ENCODE peak calls at places on chromosome 10, in four cellular contexts. One of them, this sample, is unnamed.

GRCh38 chr10:642186-642890 is 47.1 kb downstream of the DIP2C start:
- DNase-seq in HFF-Myc: no peak
- DNase-seq in OCI-LY7: no peak
- DNase-seq in right lobe of liver: no peak
- DNase-seq in this sample: peak

GRCh38 chr10:60937784-60938654 is 6.0 kb downstream of the RHOBTB1 start:
- DNase-seq in HFF-Myc: no peak
- DNase-seq in OCI-LY7: no peak
- DNase-seq in right lobe of liver: no peak
- DNase-seq in this sample: no peak

GRCh38 chr10:72221278-72221677 is 5.2 kb upstream of the ASCC1 start:
- DNase-seq in HFF-Myc: no peak
- DNase-seq in OCI-LY7: no peak
- DNase-seq in right lobe of liver: no peak
- DNase-seq in this sample: no peak

GRCh38 chr10:85597006-85597405 is 769.6 kb downstream of the GRID1 start:
- DNase-seq in HFF-Myc: no peak
- DNase-seq in OCI-LY7: no peak
- DNase-seq in right lobe of liver: no peak
- DNase-seq in this sample: no peak

GRCh38 chr10:19815478-19816419 is 483 bp upstream of the PLXDC2 start:
- DNase-seq in HFF-Myc: no peak
- DNase-seq in OCI-LY7: no peak
- DNase-seq in right lobe of liver: peak
- DNase-seq in this sample: peak

GRCh38 chr10:71964669-71965515 is 697 bp downstream of the CHST3 start:
- DNase-seq in HFF-Myc: no peak
- DNase-seq in OCI-LY7: no peak
- DNase-seq in right lobe of liver: no peak
- DNase-seq in this sample: no peak

GRCh38 chr10:24721254-24722106 is 2.2 kb downstream of the ARHGAP21 start:
- DNase-seq in HFF-Myc: no peak
- DNase-seq in OCI-LY7: no peak
- DNase-seq in right lobe of liver: no peak
- DNase-seq in this sample: peak

GRCh38 chr10:79306644-79307220 is 40.5 kb upstream of the PPIF start:
- DNase-seq in HFF-Myc: no peak
- DNase-seq in OCI-LY7: no peak
- DNase-seq in right lobe of liver: peak
- DNase-seq in this sample: no peak

GRCh38 chr10:24115403-24115802 is 93.5 kb upstream of the KIAA1217 start:
- DNase-seq in HFF-Myc: no peak
- DNase-seq in OCI-LY7: no peak
- DNase-seq in right lobe of liver: no peak
- DNase-seq in this sample: no peak

GRCh38 chr10:61068471-61068870 is 124.5 kb upstream of the RHOBTB1 start:
- DNase-seq in HFF-Myc: no peak
- DNase-seq in OCI-LY7: no peak
- DNase-seq in right lobe of liver: no peak
- DNase-seq in this sample: no peak

GRCh38 chr10:11521860-11522259 is 89.6 kb downstream of the USP6NL start:
- DNase-seq in HFF-Myc: no peak
- DNase-seq in OCI-LY7: no peak
- DNase-seq in right lobe of liver: no peak
- DNase-seq in this sample: no peak

GRCh38 chr10:132637477-132638129 is 100.0 kb downstream of the INPP5A start:
- DNase-seq in HFF-Myc: peak
- DNase-seq in OCI-LY7: peak
- DNase-seq in right lobe of liver: peak
- DNase-seq in this sample: peak

GRCh38 chr10:69772933-69773704 is 28.6 kb upstream of the COL13A1 start:
- DNase-seq in HFF-Myc: no peak
- DNase-seq in OCI-LY7: no peak
- DNase-seq in right lobe of liver: no peak
- DNase-seq in this sample: no peak

GRCh38 chr10:26946103-26946907 is 85.5 kb upstream of the ABI1 start:
- DNase-seq in HFF-Myc: no peak
- DNase-seq in OCI-LY7: no peak
- DNase-seq in right lobe of liver: no peak
- DNase-seq in this sample: peak

GRCh38 chr10:34351161-34351560 is 463.9 kb downstream of the PARD3 start:
- DNase-seq in HFF-Myc: no peak
- DNase-seq in OCI-LY7: no peak
- DNase-seq in right lobe of liver: no peak
- DNase-seq in this sample: no peak

GRCh38 chr10:113775681-113776294 is 24.3 kb downstream of the PLEKHS1 start:
- DNase-seq in HFF-Myc: no peak
- DNase-seq in OCI-LY7: no peak
- DNase-seq in right lobe of liver: no peak
- DNase-seq in this sample: no peak

GRCh38 chr10:89414879-89415821 is 782 bp downstream of the IFIT5 start:
- DNase-seq in HFF-Myc: no peak
- DNase-seq in OCI-LY7: no peak
- DNase-seq in right lobe of liver: peak
- DNase-seq in this sample: peak

GRCh38 chr10:84395581-84395980 is 67.2 kb downstream of the CCSER2 start:
- DNase-seq in HFF-Myc: no peak
- DNase-seq in OCI-LY7: no peak
- DNase-seq in right lobe of liver: no peak
- DNase-seq in this sample: no peak

GRCh38 chr10:72250666-72251065 is 23.1 kb upstream of the DDIT4 start:
- DNase-seq in HFF-Myc: no peak
- DNase-seq in OCI-LY7: no peak
- DNase-seq in right lobe of liver: peak
- DNase-seq in this sample: peak

GRCh38 chr10:8221481-8221880 is 167.0 kb downstream of the GATA3 start:
- DNase-seq in HFF-Myc: no peak
- DNase-seq in OCI-LY7: no peak
- DNase-seq in right lobe of liver: no peak
- DNase-seq in this sample: no peak

GRCh38 chr10:102347236-102347828 is 48.2 kb upstream of the NFKB2 start:
- DNase-seq in HFF-Myc: no peak
- DNase-seq in OCI-LY7: peak
- DNase-seq in right lobe of liver: no peak
- DNase-seq in this sample: no peak

DNA sequence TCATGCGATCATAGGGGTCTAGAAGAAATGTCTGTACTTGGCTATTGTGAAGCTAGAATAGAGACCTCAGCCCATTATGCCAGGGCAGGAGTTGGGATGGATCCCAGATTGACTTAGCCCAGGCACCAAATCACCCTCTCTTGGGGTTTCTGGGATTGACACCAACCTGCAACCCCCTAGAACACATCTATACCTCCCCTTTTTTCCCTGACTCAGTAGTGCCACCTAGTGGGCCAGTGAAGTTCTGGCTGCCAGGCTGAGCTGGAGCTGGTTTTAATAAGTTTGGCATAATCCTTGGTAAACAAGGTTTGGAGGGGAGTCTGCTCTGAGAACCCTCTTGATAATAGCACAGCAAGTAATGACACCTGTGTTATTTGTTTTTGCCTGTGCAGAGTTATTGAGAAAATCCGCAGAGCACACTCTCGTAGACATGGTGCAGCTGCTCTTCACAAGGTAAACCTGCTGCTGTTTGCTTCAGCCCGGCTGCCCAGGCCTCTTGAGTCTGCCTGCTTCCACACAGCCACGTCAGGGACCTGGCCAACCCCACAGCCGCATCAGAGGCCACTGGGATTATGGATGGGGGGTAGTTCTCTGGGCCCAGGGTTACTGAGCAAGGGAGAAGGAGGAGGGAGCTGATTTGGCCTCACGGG is 43.3 kb upstream of the NFKB2 start:
- DNase-seq in HFF-Myc: no peak
- DNase-seq in OCI-LY7: peak
- DNase-seq in right lobe of liver: no peak
- DNase-seq in this sample: peak
- TF ChIP-seq CTCF in HFF-Myc: peak
- TF ChIP-seq CTCF in OCI-LY7: peak
- TF ChIP-seq CTCF in right lobe of liver: peak
- TF ChIP-seq CTCF in this sample: peak

GRCh38 chr10:124461642-124462347 is at the start of gene LHPP:
- DNase-seq in HFF-Myc: peak
- DNase-seq in OCI-LY7: peak
- DNase-seq in right lobe of liver: peak
- DNase-seq in this sample: peak
- TF ChIP-seq CTCF in HFF-Myc: no peak
- TF ChIP-seq CTCF in OCI-LY7: peak
- TF ChIP-seq CTCF in right lobe of liver: peak
- TF ChIP-seq CTCF in this sample: peak

DNA sequence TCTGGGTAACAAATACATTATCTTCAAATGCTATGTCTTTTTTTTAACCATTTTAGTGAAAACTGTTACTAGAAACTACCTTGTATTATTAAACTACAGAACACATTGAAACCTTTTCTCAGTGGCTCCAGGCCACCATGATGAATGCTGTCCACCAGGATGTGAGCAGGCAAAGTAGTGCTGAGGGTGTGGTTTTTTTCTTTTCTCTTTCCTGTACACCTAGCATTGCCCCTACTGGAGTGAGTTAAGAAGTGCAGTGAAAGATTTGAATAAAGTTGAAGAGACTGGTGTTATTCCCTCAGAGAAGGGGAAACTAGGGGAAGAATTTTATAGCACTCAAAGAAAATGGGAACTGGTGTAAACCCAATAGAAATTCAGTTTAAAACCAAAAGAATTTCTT is 120.0 kb upstream of the SAMD8 start:
- DNase-seq in HFF-Myc: peak
- DNase-seq in OCI-LY7: peak
- DNase-seq in right lobe of liver: no peak
- DNase-seq in this sample: no peak
- TF ChIP-seq CTCF in HFF-Myc: peak
- TF ChIP-seq CTCF in OCI-LY7: peak
- TF ChIP-seq CTCF in right lobe of liver: peak
- TF ChIP-seq CTCF in this sample: peak

DNA sequence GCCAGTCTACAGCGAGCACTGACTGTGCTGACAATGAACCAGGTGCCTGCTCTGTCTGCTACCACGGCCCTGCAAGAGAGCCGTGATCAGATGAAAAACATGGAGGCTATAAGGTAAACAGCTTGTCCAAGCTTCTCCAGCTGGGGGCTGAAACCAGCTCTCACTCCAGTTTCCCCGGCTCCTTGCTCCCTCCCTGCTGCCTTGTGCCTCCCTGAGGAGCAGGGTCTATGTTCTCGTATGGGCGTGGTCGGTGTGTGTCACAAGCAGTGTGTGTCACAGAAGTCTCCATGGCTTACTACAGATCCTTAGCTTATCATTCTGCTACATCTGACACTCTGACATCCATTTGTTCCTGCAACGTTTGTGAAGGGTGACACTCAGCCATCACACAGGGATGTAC is 54.6 kb downstream of the CSGALNACT2 start:
- DNase-seq in HFF-Myc: no peak
- DNase-seq in OCI-LY7: no peak
- DNase-seq in right lobe of liver: no peak
- DNase-seq in this sample: no peak
- TF ChIP-seq CTCF in HFF-Myc: no peak
- TF ChIP-seq CTCF in OCI-LY7: no peak
- TF ChIP-seq CTCF in right lobe of liver: no peak
- TF ChIP-seq CTCF in this sample: no peak

DNA sequence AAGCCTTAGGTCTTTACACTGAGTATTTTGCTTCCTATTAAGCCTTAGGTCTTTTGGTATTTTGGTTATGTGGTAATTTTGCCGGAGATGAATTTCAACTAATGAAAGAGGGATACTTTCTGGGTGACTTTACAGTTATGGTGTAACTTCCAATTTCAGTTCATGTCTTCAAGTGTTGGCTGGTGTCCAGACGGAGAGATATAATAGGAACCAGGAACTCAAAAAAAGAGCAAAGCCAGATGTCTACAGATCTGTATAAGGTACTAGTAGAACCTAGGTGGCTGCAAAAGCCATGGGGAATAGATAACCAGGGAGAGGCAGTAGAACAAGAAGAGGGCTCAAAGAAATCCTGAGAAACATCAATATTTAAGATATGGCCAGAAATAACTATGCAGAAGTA is 12.3 kb downstream of the ERCC6 start:
- DNase-seq in HFF-Myc: no peak
- DNase-seq in OCI-LY7: no peak
- DNase-seq in right lobe of liver: no peak
- DNase-seq in this sample: no peak
- TF ChIP-seq CTCF in HFF-Myc: no peak
- TF ChIP-seq CTCF in OCI-LY7: no peak
- TF ChIP-seq CTCF in right lobe of liver: no peak
- TF ChIP-seq CTCF in this sample: no peak

DNA sequence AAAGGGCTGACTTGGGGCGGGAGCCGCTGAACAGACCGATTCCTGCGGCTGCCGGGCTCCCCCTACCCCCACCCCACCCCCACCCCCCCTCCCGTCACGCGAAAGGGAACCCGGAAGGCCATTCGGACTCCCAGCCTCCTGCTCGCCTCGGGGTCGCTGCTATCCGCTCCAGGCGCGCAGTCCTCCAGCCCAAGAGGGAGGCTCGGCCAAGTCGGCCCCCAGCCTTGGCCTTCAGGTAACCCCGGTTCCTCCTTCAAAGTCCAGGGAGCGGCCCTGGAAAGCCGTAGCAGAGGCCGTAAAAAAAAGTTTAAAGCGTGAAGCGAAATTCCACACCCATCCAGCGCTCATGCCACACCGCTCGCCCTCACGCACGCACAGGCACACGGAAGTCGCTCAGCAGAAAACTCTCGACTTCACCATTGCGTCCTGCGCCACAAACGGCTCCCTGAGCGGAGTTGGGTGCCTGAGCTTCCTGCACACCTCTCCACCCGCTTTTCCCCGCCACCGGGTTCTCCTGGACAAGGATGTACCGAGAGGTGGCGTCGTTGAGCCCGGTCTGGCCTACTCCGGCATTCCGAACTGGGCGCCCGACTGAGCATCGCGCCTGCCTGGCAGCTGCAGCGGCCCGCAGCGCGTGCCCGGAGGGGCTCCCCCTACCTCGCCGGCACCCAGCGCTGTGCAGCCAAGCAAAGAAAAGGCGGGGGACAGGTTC is 1.4 kb downstream of the SORCS3 start:
- DNase-seq in HFF-Myc: no peak
- DNase-seq in OCI-LY7: no peak
- DNase-seq in right lobe of liver: no peak
- DNase-seq in this sample: no peak
- TF ChIP-seq CTCF in HFF-Myc: peak
- TF ChIP-seq CTCF in OCI-LY7: no peak
- TF ChIP-seq CTCF in right lobe of liver: no peak
- TF ChIP-seq CTCF in this sample: no peak